ENCODE peak calls at places on chromosome 5, in eight cellular contexts. A is BJ, W is AG04450, G is fibroblast of lung, F is mucosa of descending colon, E is pancreas, H is psoas muscle, X is epithelial cell of proximal tubule. T is an unnamed sample.

GRCh38 chr5:137096149-137097103 is 402.7 kb downstream of the SPOCK1 start:
- DNase-seq in A (no peak), W (no peak), G (no peak), F (no peak), E (no peak), H (no peak), X (no peak), T (no peak)

GRCh38 chr5:146369691-146370090 is 31.1 kb downstream of the POU4F3 start:
- DNase-seq in A (no peak), W (no peak), G (no peak), F (no peak), E (no peak), H (no peak), X (peak; percentile 9), T (no peak)

GRCh38 chr5:124631874-124632550 is 114.4 kb downstream of the ZNF608 start:
- DNase-seq in A (no peak), W (no peak), G (no peak), F (no peak), E (no peak), H (no peak), X (no peak), T (no peak)

GRCh38 chr5:115072266-115073056 is 97.2 kb downstream of the TRIM36 start:
- DNase-seq in A (no peak), W (no peak), G (no peak), F (no peak), E (peak; percentile 47), H (no peak), X (no peak), T (no peak)

GRCh38 chr5:160787247-160787646 is 64.8 kb downstream of the ATP10B start:
- DNase-seq in A (no peak), W (no peak), G (no peak), F (peak; percentile 75), E (peak; percentile 46), H (no peak), X (no peak), T (peak; percentile 69)

GRCh38 chr5:93794954-93795353 is 53.6 kb upstream of the POU5F2 start:
- DNase-seq in A (no peak), W (no peak), G (no peak), F (no peak), E (no peak), H (no peak), X (no peak), T (no peak)

GRCh38 chr5:119304439-119304838 is 51.4 kb upstream of the TNFAIP8 start:
- DNase-seq in A (no peak), W (no peak), G (no peak), F (no peak), E (no peak), H (no peak), X (no peak), T (no peak)

GRCh38 chr5:178264044-178264443 is 31.4 kb upstream of the PHYKPL start:
- DNase-seq in A (no peak), W (no peak), G (no peak), F (no peak), E (no peak), H (no peak), X (no peak), T (no peak)

GRCh38 chr5:108430931-108431608 is 49.2 kb upstream of the FBXL17 start:
- DNase-seq in A (no peak), W (no peak), G (no peak), F (no peak), E (no peak), H (no peak), X (no peak), T (no peak)

GRCh38 chr5:172789687-172790495 is 18.9 kb upstream of the DUSP1 start:
- DNase-seq in A (no peak), W (no peak), G (peak; percentile 72), F (no peak), E (no peak), H (no peak), X (no peak), T (peak; percentile 84)

GRCh38 chr5:168472329-168472728 is 13.9 kb upstream of the RARS1 start:
- DNase-seq in A (peak; percentile 95), W (peak; percentile 86), G (peak; percentile 92), F (no peak), E (no peak), H (no peak), X (peak; percentile 26), T (no peak)

GRCh38 chr5:55582256-55582655 is 47.5 kb upstream of the PLPP1 start:
- DNase-seq in A (no peak), W (no peak), G (no peak), F (no peak), E (no peak), H (no peak), X (no peak), T (no peak)

GRCh38 chr5:171309526-171310333 is 682 bp downstream of the TLX3 start:
- DNase-seq in A (no peak), W (no peak), G (no peak), F (no peak), E (no peak), H (peak; percentile 61), X (no peak), T (peak; percentile 59)

GRCh38 chr5:59562756-59563389 is 330.7 kb downstream of the PDE4D start:
- DNase-seq in A (no peak), W (peak; percentile 33), G (peak; percentile 31), F (peak; percentile 61), E (peak; percentile 47), H (peak; percentile 92), X (peak; percentile 89), T (peak; percentile 69)

GRCh38 chr5:99900302-99900811 is 634.8 kb upstream of the FAM174A start:
- DNase-seq in A (no peak), W (no peak), G (peak; percentile 65), F (no peak), E (no peak), H (no peak), X (peak; percentile 60), T (no peak)

GRCh38 chr5:36495638-36496010 is 110.8 kb upstream of the SLC1A3 start:
- DNase-seq in A (no peak), W (no peak), G (peak; percentile 42), F (no peak), E (no peak), H (no peak), X (no peak), T (no peak)

DNA sequence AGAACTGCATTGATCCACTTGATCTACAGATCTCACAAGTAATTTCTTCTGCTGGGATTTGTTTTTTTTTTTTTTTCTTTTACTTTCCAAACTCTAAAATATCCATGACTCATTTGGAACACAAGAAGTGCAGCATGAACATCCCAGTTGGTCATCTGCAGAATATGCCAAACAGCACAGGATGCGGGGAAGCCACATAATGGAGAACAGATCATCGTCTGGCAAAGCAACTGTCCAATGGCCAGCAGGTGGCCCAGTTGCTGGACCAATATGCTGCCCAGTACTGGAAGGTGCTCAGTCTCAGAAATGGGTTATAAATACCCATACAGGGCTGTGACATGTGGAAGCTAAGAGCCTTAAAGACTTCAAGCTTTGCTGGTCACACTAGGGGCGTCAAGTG is 221.3 kb upstream of the TAS2R1 start:
- DNase-seq in A (peak; percentile 89), W (peak; percentile 77), G (peak; percentile 71), F (no peak), E (no peak), H (no peak), X (no peak), T (no peak)
- TF ChIP-seq CTCF in A (peak; percentile 64), W (peak; percentile 60), G (peak; percentile 26), F (no peak), E (no peak), H (no peak), X (peak; percentile 54), T (no peak)

DNA sequence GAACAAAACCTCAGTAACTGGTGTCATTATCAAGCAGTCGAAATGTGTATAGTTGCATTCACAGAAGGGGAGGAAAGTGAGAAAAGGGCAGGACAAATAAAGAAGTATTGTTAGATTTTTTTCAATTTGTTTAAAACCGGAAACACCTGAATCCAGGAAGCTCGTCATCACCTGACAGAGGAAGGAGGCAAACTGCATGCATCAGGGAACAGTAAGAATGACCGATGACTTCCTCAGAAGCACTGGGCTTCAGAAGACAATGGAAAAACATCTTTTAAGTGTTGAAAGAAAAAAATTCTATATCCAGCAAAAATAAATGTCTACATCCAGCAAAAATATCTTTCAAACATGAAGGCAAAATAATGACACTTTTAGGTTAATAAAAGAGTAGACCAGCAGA is 29.5 kb downstream of the PLEKHG4B start:
- DNase-seq in A (no peak), W (no peak), G (no peak), F (no peak), E (no peak), H (no peak), X (no peak), T (no peak)
- TF ChIP-seq CTCF in A (no peak), W (no peak), G (no peak), F (no peak), E (no peak), H (no peak), X (no peak), T (no peak)

GRCh38 chr5:139757727-139758509 is 37.7 kb upstream of the PSD2 start:
- DNase-seq in A (no peak), W (no peak), G (no peak), F (no peak), E (no peak), H (no peak), X (no peak), T (no peak)
- TF ChIP-seq CTCF in A (no peak), W (no peak), G (no peak), F (no peak), E (no peak), H (no peak), X (no peak), T (no peak)

DNA sequence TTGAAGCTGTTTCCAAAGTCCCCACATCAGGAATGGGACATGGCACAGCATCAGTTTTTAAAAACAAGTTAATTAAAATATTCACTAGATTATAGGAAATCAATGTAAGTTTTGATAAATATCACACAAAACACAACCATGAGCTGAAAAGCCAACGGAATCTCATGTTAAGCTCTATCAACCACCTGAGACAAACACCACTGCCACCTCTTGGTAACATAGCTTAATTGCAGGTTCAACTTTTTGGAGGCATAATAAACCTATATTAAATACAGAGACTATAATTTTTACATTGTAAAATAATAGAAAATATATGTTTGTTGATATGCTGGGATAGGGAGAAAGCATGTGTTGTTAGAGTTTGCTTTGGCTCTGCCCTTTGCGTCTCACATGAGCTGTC is 126.1 kb downstream of the SV2C start:
- DNase-seq in A (no peak), W (no peak), G (no peak), F (no peak), E (no peak), H (no peak), X (no peak), T (no peak)
- TF ChIP-seq CTCF in A (no peak), W (no peak), G (no peak), F (no peak), E (no peak), H (no peak), X (peak; percentile 33), T (no peak)

DNA sequence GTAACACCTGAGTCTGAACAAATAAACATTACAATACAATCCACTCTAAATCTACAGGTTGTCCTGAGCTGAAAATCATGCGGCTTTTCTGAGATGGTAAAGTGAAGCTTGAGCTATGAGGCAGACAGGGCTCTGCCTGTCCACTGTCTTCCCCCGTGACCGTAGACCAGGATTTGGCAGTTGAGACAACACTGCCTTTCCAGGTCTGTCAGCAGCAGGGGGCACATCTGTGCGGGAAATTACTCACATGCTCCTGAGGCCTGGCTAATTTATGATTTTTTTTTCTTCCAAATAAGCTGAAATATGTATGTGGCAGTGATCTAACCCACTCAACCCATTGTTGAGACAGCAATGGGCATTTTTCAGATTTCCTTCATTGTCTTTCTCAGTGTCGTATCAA is 307.9 kb downstream of the FBXL7 start:
- DNase-seq in A (no peak), W (no peak), G (peak; percentile 23), F (no peak), E (no peak), H (no peak), X (no peak), T (no peak)
- TF ChIP-seq CTCF in A (peak; percentile 41), W (peak; percentile 36), G (peak; percentile 25), F (no peak), E (no peak), H (no peak), X (peak; percentile 6), T (no peak)